ENCODE peak calls at places on chromosomes 16 and 17, in six cellular contexts. S, Z, Q, J, Y and F are unnamed samples.
A peak's percentile ranks its signal among the peaks of the same experiment; 100 is the strongest.

GRCh38 chr17:4297351-4297750 is 33.6 kb upstream of the ANKFY1 start:
- DNase-seq in S (no peak), J (no peak), Z (no peak), Q (no peak), Y (no peak), F (no peak)

GRCh38 chr17:47250855-47251254 is 2.8 kb upstream of the ITGB3 start:
- DNase-seq in Z (no peak), J (no peak), S (no peak), Q (no peak), Y (no peak), F (no peak)

GRCh38 chr17:79159926-79160325 is 85.3 kb downstream of the ENGASE start:
- DNase-seq in Q (no peak), S (no peak), Y (no peak), J (peak; percentile 76), Z (no peak), F (no peak)

GRCh38 chr16:71520550-71520949 is 5.7 kb upstream of the CHST4 start:
- DNase-seq in J (no peak), Z (no peak), S (no peak), Q (peak; percentile 60), Y (no peak), F (no peak)

GRCh38 chr17:49612721-49613120 is 37.0 kb downstream of the NXPH3 start:
- DNase-seq in Z (no peak), Q (no peak), S (no peak), J (no peak), Y (no peak), F (no peak)

GRCh38 chr17:78925234-78925633 is at the start of gene TIMP2:
- DNase-seq in S (no peak), Z (peak; percentile 95), Q (no peak), J (peak; percentile 96), Y (no peak), F (peak; percentile 76)

GRCh38 chr17:42548070-42548837 is 4.5 kb upstream of the HSD17B1 start:
- DNase-seq in Y (no peak), Z (peak; percentile 59), Q (no peak), S (peak; percentile 71), J (no peak), F (peak; percentile 54)

GRCh38 chr16:81879625-81880024 is 100.5 kb downstream of the PLCG2 start:
- DNase-seq in Z (no peak), Q (no peak), J (peak; percentile 9), S (no peak), Y (no peak), F (no peak)

GRCh38 chr17:17910060-17910459 is 62.1 kb downstream of the TOM1L2 start:
- DNase-seq in Y (no peak), Q (no peak), Z (no peak), S (no peak), J (no peak), F (no peak)

GRCh38 chr17:4514779-4515178 is 16.1 kb downstream of the SPNS2 start:
- DNase-seq in Z (no peak), J (no peak), Q (no peak), S (no peak), Y (no peak), F (no peak)

GRCh38 chr16:813204-813915 is 12.8 kb upstream of the GNG13 start:
- DNase-seq in Z (peak; percentile 76), Q (no peak), Y (no peak), S (no peak), J (peak; percentile 75), F (peak; percentile 20)

GRCh38 chr17:17098426-17099035 is 56.3 kb downstream of the MPRIP start:
- DNase-seq in J (no peak), Z (peak; percentile 20), Q (no peak), S (no peak), Y (no peak), F (peak; percentile 77)

GRCh38 chr16:54699656-54700055 is 231.0 kb upstream of the IRX5 start:
- DNase-seq in Q (no peak), Z (no peak), J (no peak), S (no peak), Y (no peak), F (no peak)

GRCh38 chr17:64155090-64155630 is 25.2 kb upstream of the ERN1 start:
- DNase-seq in Z (no peak), Q (no peak), S (no peak), Y (no peak), J (no peak), F (no peak)

GRCh38 chr17:29835438-29836351 is 94.3 kb downstream of the SSH2 start:
- DNase-seq in Z (peak; percentile 73), J (no peak), S (no peak), Q (no peak), Y (no peak), F (peak; percentile 65)

GRCh38 chr17:42409467-42410351 is 13.3 kb downstream of the CAVIN1 start:
- DNase-seq in Y (no peak), Q (peak; percentile 94), S (no peak), J (no peak), Z (peak; percentile 95), F (peak; percentile 94)

GRCh38 chr17:4573115-4573514 is 11.2 kb upstream of the SMTNL2 start:
- DNase-seq in Y (no peak), J (no peak), S (no peak), Z (no peak), Q (no peak), F (no peak)

GRCh38 chr17:751269-752001 is 629 bp downstream of the GEMIN4 start:
- DNase-seq in S (no peak), J (peak; percentile 30), Z (peak; percentile 66), Y (no peak), Q (peak; percentile 59), F (peak; percentile 54)

GRCh38 chr16:29820730-29821662 is 734 bp downstream of the MVP start:
- DNase-seq in Z (peak; percentile 71), Y (no peak), J (no peak), S (no peak), Q (peak; percentile 55), F (no peak)

GRCh38 chr17:34511931-34512330 is 67.5 kb upstream of the TMEM132E start:
- DNase-seq in Q (no peak), Z (no peak), S (no peak), Y (no peak), J (no peak), F (no peak)

GRCh38 chr17:6713918-6714271 is 726 bp upstream of the SLC13A5 start:
- DNase-seq in J (no peak), Z (no peak), S (no peak), Q (no peak), Y (no peak), F (no peak)

GRCh38 chr17:6714315-6714874 is 1.2 kb upstream of the SLC13A5 start:
- DNase-seq in Y (no peak), Q (no peak), S (no peak), J (no peak), Z (no peak), F (no peak)

GRCh38 chr17:6712854-6713129 is 377 bp downstream of the SLC13A5 start:
- DNase-seq in Q (no peak), S (no peak), J (no peak), Z (no peak), Y (no peak), F (no peak)

GRCh38 chr17:6712058-6712853 is 913 bp downstream of the SLC13A5 start:
- DNase-seq in Q (peak; percentile 76), Z (peak; percentile 6), J (peak; percentile 74), S (no peak), Y (no peak), F (no peak)

GRCh38 chr17:6713130-6713917 is at the start of gene SLC13A5:
- DNase-seq in Z (peak; percentile 43), Q (peak; percentile 11), S (no peak), J (peak; percentile 83), Y (no peak), F (peak; percentile 20)
- H3K4me3 ChIP-seq in Z (no peak within 1 kb of the TSS), Q (no peak within 1 kb of the TSS), S (no peak within 1 kb of the TSS), J (peak within 1 kb of the TSS; percentile 45), Y (peak within 1 kb of the TSS; percentile 27), F (peak within 1 kb of the TSS; percentile 7)

DNA sequence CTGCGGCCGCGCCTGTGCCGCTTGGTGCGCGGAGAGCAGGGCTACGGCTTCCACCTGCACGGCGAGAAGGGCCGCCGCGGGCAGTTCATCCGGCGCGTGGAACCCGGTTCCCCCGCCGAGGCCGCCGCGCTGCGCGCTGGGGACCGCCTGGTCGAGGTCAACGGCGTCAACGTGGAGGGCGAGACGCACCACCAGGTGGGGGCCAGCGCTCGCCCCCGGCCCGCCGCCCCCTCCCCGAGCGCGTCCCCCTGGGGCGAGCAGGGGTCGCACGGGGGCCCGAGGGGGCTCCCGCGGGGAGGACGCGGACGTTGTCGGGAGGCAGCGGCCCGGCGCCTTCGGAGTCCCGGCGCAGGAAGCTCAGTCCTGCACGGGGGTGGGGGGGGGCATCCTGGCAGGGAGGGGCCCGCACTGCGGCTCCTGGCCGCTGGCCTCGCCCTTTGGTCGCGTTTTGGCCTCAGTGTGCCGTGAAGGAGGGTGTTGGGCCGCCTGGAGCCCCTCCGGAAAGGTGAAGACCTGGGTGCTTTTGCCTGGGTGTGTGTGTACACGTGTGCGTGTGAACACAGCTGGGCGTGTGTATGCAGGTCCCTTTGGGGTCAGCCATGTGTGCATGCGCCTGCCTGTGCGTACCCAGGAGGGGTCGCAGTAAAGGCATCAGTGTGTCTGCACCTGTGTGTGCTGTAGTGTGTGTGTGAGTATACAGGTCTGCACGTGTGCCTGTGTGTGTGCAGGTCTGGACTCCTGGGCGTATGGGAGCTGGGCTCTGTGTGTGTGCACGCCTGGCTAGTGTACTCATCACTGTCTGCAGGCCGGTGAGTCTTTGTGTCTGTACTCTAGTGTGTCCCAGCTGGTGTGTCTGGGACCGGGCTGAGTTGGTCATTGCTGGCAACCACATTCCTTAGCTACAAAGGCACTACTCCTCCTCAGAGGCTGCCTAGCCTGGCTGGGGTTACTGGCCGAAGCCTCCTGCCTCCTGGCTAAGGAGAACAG is 615 bp downstream of the NHERF2 start:
- DNase-seq in Q (no peak), Y (no peak), J (peak; percentile 51), Z (peak; percentile 63), S (no peak), F (peak; percentile 64)
- TF ChIP-seq CTCF in Q (no peak), Y (peak; percentile 24), J (peak; percentile 48), Z (no peak), S (no peak), F (no peak)

DNA sequence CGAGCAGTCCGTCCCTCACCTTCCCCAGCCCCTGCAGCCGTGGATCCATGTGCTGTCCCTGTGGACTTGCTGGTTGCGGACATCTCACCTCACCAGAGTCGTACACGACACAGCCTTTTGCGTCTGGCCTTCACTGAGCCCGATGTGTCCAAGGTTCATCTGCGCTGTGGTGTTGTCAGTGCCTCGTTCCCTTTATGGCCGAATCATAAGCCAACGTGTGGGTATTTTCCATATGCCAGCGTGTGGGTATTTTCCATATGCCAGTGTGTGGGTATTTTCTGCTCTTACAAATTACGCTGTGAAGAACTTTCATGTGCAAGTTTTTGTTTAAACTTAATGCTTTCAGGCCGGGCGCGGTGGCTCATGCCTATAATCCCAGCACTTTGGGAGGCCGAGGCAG is 31.6 kb downstream of the TBCD start:
- DNase-seq in Z (no peak), S (no peak), Q (no peak), J (no peak), Y (no peak), F (no peak)
- H3K4me3 ChIP-seq in Z (no peak overlapping the region), S (no peak overlapping the region), Q (no peak overlapping the region), J (no peak overlapping the region), Y (no peak overlapping the region), F (no peak overlapping the region)

DNA sequence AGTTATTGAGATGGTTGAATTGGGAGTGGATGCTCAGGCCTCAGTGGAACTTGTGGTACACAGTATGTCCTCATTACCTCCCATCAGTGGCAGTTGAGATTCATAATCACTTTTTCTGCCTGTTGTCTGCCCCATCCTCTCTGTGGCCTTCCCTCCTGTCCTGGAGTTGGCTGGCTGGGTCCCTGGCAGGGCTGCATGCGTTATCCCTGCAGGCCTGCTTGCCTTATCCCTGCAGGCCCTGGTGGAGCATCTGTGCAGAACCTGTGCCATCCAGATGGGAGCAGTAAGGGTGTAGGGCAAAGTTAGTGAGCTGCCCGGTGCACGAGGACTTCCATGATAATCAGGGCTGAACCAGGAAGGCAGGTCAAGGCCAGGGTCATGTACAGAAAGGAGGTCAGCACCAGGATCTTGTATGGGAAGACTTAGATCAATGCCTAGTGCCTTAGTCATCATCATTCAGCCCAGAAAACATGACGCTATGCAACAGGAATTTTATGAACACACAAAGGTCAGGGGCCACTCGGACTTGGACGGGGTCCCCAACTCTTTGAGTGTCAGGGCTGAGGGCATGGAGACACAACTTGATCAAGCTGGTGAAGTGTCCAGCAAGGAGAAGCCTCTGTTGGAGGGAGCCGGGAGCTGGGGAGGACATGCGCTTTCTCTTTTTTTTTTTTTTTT is 47.2 kb downstream of the ABCC1 start:
- DNase-seq in Z (peak; percentile 95), S (no peak), Q (peak; percentile 25), J (no peak), Y (no peak), F (peak; percentile 97)
- TF ChIP-seq CTCF in Z (no peak), S (no peak), Q (no peak), J (no peak), Y (no peak), F (no peak)